ENCODE peak calls at places on chromosomes 1 and 21, in ten cellular contexts. V is mucosa of gallbladder; G is GM23338; J is AG09309; O is T-cell; Z is neuronal stem cell; N is activated T-cell treated with anti-CD3 and anti-CD28 coated beads, Interleukin-2, amount 50 U/mL, for 48 hours; T is right cardiac atrium; D is heart left ventricle; S is stimulated activated CD8-positive, alpha-beta memory T cell treated with anti-CD3 and anti-CD28 coated beads, Interleukin-2, amount 100 ng/mL, for 1 hour. W is an unnamed sample.
A peak's percentile ranks its signal among the peaks of the same experiment; 100 is the strongest.

GRCh38 chr1:111743679-111744101 is 4.5 kb upstream of the INKA2 start:
- DNase-seq in G (no peak), V (no peak), N (peak; percentile 15), J (no peak), D (no peak), Z (no peak), T (no peak), S (no peak), O (peak; percentile 2), W (no peak)

GRCh38 chr1:34681481-34682451 is 73.1 kb upstream of the GJB5 start:
- DNase-seq in Z (peak; percentile 44), N (peak; percentile 67), S (peak; percentile 15), T (no peak), V (peak; percentile 51), G (peak; percentile 90), D (no peak), J (peak; percentile 2), O (no peak), W (no peak)

GRCh38 chr1:94697839-94698238 is 122.3 kb upstream of the SLC44A3 start:
- DNase-seq in D (no peak), Z (no peak), S (no peak), J (no peak), O (no peak), N (no peak), G (no peak), T (no peak), V (peak; percentile 69), W (no peak)

GRCh38 chr1:29674625-29675326 is 438.5 kb downstream of the PTPRU start:
- DNase-seq in O (no peak), N (no peak), D (no peak), J (no peak), T (no peak), Z (no peak), S (no peak), G (no peak), V (no peak), W (peak; percentile 1)

GRCh38 chr1:115379943-115380342 is 41.9 kb upstream of the NGF start:
- DNase-seq in Z (no peak), N (no peak), T (no peak), D (no peak), S (no peak), O (no peak), V (no peak), J (no peak), G (no peak), W (no peak)

GRCh38 chr1:24928631-24929090 is 1.4 kb downstream of the RUNX3 start:
- DNase-seq in O (peak; percentile 71), D (no peak), T (no peak), V (no peak), J (no peak), Z (peak; percentile 44), G (peak; percentile 60), N (peak; percentile 61), S (no peak), W (no peak)

GRCh38 chr1:244419004-244419403 is 32.7 kb downstream of the ADSS2 start:
- DNase-seq in Z (no peak), G (no peak), S (no peak), O (no peak), N (no peak), T (no peak), J (no peak), V (no peak), D (no peak), W (no peak)

GRCh38 chr1:162548170-162548569 is 13.4 kb upstream of the UAP1 start:
- DNase-seq in T (peak; percentile 37), O (peak; percentile 45), S (no peak), V (peak; percentile 19), N (no peak), J (peak; percentile 67), G (no peak), Z (no peak), D (no peak), W (no peak)

GRCh38 chr21:38696617-38697016 is 109.1 kb upstream of the ETS2 start:
- DNase-seq in S (no peak), T (no peak), D (no peak), O (no peak), G (peak; percentile 11), N (no peak), J (no peak), V (no peak), Z (no peak), W (no peak)

GRCh38 chr1:15756143-15757015 is 2.2 kb upstream of the FBLIM1 start:
- DNase-seq in D (no peak), N (no peak), S (no peak), J (no peak), O (no peak), T (no peak), Z (no peak), G (peak; percentile 62), V (peak; percentile 73), W (no peak)

GRCh38 chr1:62082456-62083363 is 111.9 kb upstream of the L1TD1 start:
- DNase-seq in Z (peak; percentile 18), S (no peak), G (peak; percentile 76), V (peak; percentile 38), O (no peak), N (peak; percentile 38), D (peak; percentile 15), J (no peak), T (no peak), W (peak; percentile 40)

GRCh38 chr1:23827717-23828116 is 2.5 kb upstream of the HMGCL start:
- DNase-seq in Z (no peak), O (no peak), S (no peak), G (no peak), T (no peak), J (no peak), V (no peak), D (no peak), N (no peak), W (no peak)

GRCh38 chr21:36209626-36210171 is 53.1 kb downstream of the DOP1B start:
- DNase-seq in J (peak; percentile 28), O (peak; percentile 35), Z (peak; percentile 32), S (peak; percentile 9), T (no peak), N (peak; percentile 60), D (no peak), G (peak; percentile 91), V (peak; percentile 61), W (no peak)

GRCh38 chr1:40363721-40364120 is 9.8 kb upstream of the SMAP2 start:
- DNase-seq in N (no peak), Z (no peak), G (peak; percentile 57), V (no peak), O (no peak), T (no peak), J (no peak), S (no peak), D (no peak), W (no peak)

GRCh38 chr21:26845066-26845749 is at the start of gene ADAMTS1:
- DNase-seq in T (peak; percentile 95), O (no peak), D (peak; percentile 95), J (peak; percentile 80), N (peak; percentile 37), Z (peak; percentile 88), S (no peak), V (peak; percentile 86), G (peak; percentile 87), W (peak; percentile 98)

GRCh38 chr21:15592271-15592860 is 137.4 kb upstream of the USP25 start:
- DNase-seq in V (no peak), T (no peak), J (peak; percentile 10), O (no peak), G (peak; percentile 35), N (no peak), S (no peak), D (no peak), Z (peak; percentile 36), W (no peak)

GRCh38 chr1:76470166-76470565 is 395.6 kb downstream of the ST6GALNAC3 start:
- DNase-seq in V (no peak), G (no peak), Z (no peak), O (no peak), T (no peak), N (no peak), J (no peak), D (no peak), S (no peak), W (no peak)

GRCh38 chr1:34858901-34859441 is 578 bp downstream of the SMIM12 start:
- DNase-seq in V (no peak), N (peak; percentile 64), D (no peak), O (peak; percentile 38), J (no peak), Z (no peak), G (no peak), S (no peak), T (peak; percentile 72), W (peak; percentile 62)

GRCh38 chr1:31387612-31388011 is 14.7 kb upstream of the FABP3 start:
- DNase-seq in Z (no peak), V (no peak), O (no peak), N (no peak), T (no peak), G (no peak), J (no peak), S (no peak), D (no peak), W (no peak)

GRCh38 chr1:221543529-221544120 is 198.3 kb downstream of the DUSP10 start:
- DNase-seq in S (no peak), V (no peak), O (no peak), G (peak; percentile 58), D (no peak), Z (no peak), T (no peak), J (no peak), N (no peak), W (no peak)

GRCh38 chr1:29631836-29632420 is 395.6 kb downstream of the PTPRU start:
- DNase-seq in N (no peak), T (no peak), Z (no peak), G (no peak), J (no peak), O (no peak), V (no peak), D (no peak), S (no peak), W (no peak)

GRCh38 chr1:36784147-36784862 is 250.0 kb downstream of the GRIK3 start:
- DNase-seq in Z (no peak), O (no peak), G (no peak), N (no peak), V (no peak), T (no peak), D (no peak), S (no peak), J (no peak), W (no peak)

GRCh38 chr1:234990874-234991801 is 137.5 kb downstream of the TOMM20 start:
- DNase-seq in J (no peak), Z (no peak), N (no peak), D (no peak), T (no peak), O (no peak), S (no peak), G (no peak), V (no peak), W (no peak)

GRCh38 chr1:154960446-154961136 is 991 bp downstream of the PYGO2 start:
- DNase-seq in O (no peak), J (no peak), Z (no peak), N (no peak), D (no peak), T (no peak), G (no peak), V (no peak), S (no peak), W (no peak)

GRCh38 chr1:164064501-164064900 is 494.5 kb upstream of the PBX1 start:
- DNase-seq in S (no peak), Z (no peak), D (no peak), O (no peak), V (no peak), T (no peak), G (no peak), J (no peak), N (no peak), W (no peak)

GRCh38 chr1:25735956-25736529 is 64.0 kb upstream of the SELENON start:
- DNase-seq in J (no peak), V (no peak), N (no peak), T (no peak), O (no peak), S (no peak), Z (no peak), G (no peak), D (peak; percentile 43), W (no peak)

GRCh38 chr1:89261926-89262540 is 10.6 kb downstream of the GBP5 start:
- DNase-seq in S (no peak), N (no peak), Z (no peak), V (no peak), G (peak; percentile 36), D (peak; percentile 36), J (no peak), O (no peak), T (peak; percentile 28), W (peak; percentile 61)

GRCh38 chr1:244113532-244114320 is 62.6 kb downstream of the ZBTB18 start:
- DNase-seq in T (no peak), S (no peak), N (no peak), V (no peak), D (no peak), J (peak; percentile 55), Z (no peak), G (no peak), O (no peak), W (no peak)

W was measured in ovary.